ENCODE peak calls at places on chromosomes 7 and 10, in seven cellular contexts. One of them, this sample, is unnamed.

GRCh38 chr10:24981161-24981710 is 28.8 kb upstream of the PRTFDC1 start:
- DNase-seq in NCI-H82: no peak
- DNase-seq in heart left ventricle: no peak
- DNase-seq in fibroblast of pulmonary artery: peak
- DNase-seq in posterior cingulate gyrus: no peak
- DNase-seq in RCC 7860: no peak
- DNase-seq in upper lobe of left lung: no peak
- DNase-seq in this sample: no peak

GRCh38 chr10:71234970-71235681 is 22.8 kb downstream of the UNC5B start:
- DNase-seq in RCC 7860: no peak
- DNase-seq in NCI-H82: no peak
- DNase-seq in upper lobe of left lung: peak
- DNase-seq in fibroblast of pulmonary artery: peak
- DNase-seq in posterior cingulate gyrus: peak
- DNase-seq in heart left ventricle: peak
- DNase-seq in this sample: peak

GRCh38 chr10:11539191-11539868 is 72.1 kb downstream of the USP6NL start:
- DNase-seq in upper lobe of left lung: no peak
- DNase-seq in posterior cingulate gyrus: no peak
- DNase-seq in NCI-H82: no peak
- DNase-seq in RCC 7860: peak
- DNase-seq in fibroblast of pulmonary artery: peak
- DNase-seq in heart left ventricle: no peak
- DNase-seq in this sample: no peak

GRCh38 chr7:26410156-26410555 is 118.5 kb downstream of the SNX10 start:
- DNase-seq in NCI-H82: peak
- DNase-seq in fibroblast of pulmonary artery: no peak
- DNase-seq in RCC 7860: no peak
- DNase-seq in upper lobe of left lung: no peak
- DNase-seq in heart left ventricle: no peak
- DNase-seq in posterior cingulate gyrus: no peak
- DNase-seq in this sample: no peak

GRCh38 chr7:100803398-100804161 is 23.7 kb downstream of the EPHB4 start:
- DNase-seq in RCC 7860: peak
- DNase-seq in heart left ventricle: peak
- DNase-seq in upper lobe of left lung: peak
- DNase-seq in posterior cingulate gyrus: peak
- DNase-seq in fibroblast of pulmonary artery: peak
- DNase-seq in NCI-H82: peak
- DNase-seq in this sample: peak

GRCh38 chr10:65358565-65358964 is 1567.3 kb upstream of the LRRTM3 start:
- DNase-seq in upper lobe of left lung: no peak
- DNase-seq in RCC 7860: no peak
- DNase-seq in heart left ventricle: no peak
- DNase-seq in fibroblast of pulmonary artery: peak
- DNase-seq in NCI-H82: peak
- DNase-seq in posterior cingulate gyrus: peak
- DNase-seq in this sample: no peak

GRCh38 chr7:146956323-146956722 is 839.7 kb downstream of the CNTNAP2 start:
- DNase-seq in posterior cingulate gyrus: no peak
- DNase-seq in NCI-H82: no peak
- DNase-seq in upper lobe of left lung: no peak
- DNase-seq in fibroblast of pulmonary artery: no peak
- DNase-seq in heart left ventricle: no peak
- DNase-seq in RCC 7860: no peak
- DNase-seq in this sample: no peak

GRCh38 chr10:42936580-42936979 is 140.3 kb upstream of the RET start:
- DNase-seq in heart left ventricle: peak
- DNase-seq in posterior cingulate gyrus: no peak
- DNase-seq in upper lobe of left lung: no peak
- DNase-seq in RCC 7860: no peak
- DNase-seq in fibroblast of pulmonary artery: no peak
- DNase-seq in NCI-H82: no peak
- DNase-seq in this sample: no peak

GRCh38 chr7:8135417-8135816 is 126.5 kb downstream of the ICA1 start:
- DNase-seq in posterior cingulate gyrus: no peak
- DNase-seq in NCI-H82: no peak
- DNase-seq in RCC 7860: peak
- DNase-seq in upper lobe of left lung: no peak
- DNase-seq in fibroblast of pulmonary artery: no peak
- DNase-seq in heart left ventricle: no peak
- DNase-seq in this sample: no peak

GRCh38 chr7:33905389-33906032 is at the start of gene BMPER:
- DNase-seq in RCC 7860: no peak
- DNase-seq in fibroblast of pulmonary artery: peak
- DNase-seq in NCI-H82: peak
- DNase-seq in heart left ventricle: peak
- DNase-seq in upper lobe of left lung: peak
- DNase-seq in posterior cingulate gyrus: peak
- DNase-seq in this sample: peak

GRCh38 chr10:78572565-78572964 is 496.2 kb upstream of the ZMIZ1 start:
- DNase-seq in posterior cingulate gyrus: no peak
- DNase-seq in RCC 7860: no peak
- DNase-seq in NCI-H82: no peak
- DNase-seq in upper lobe of left lung: no peak
- DNase-seq in heart left ventricle: no peak
- DNase-seq in fibroblast of pulmonary artery: no peak
- DNase-seq in this sample: no peak

This sample was measured in heart right ventricle.